ENCODE peak calls at places on chromosome 19, in four cellular contexts. Z is K562, N is GM12878, M is H1. L is an unnamed sample.

GRCh38 chr19:41641879-41642485 is 15.1 kb upstream of the CEACAM4 start:
- DNase-seq in Z (peak; percentile 76), N (peak; percentile 4), M (peak; percentile 75), L (peak; percentile 78)

GRCh38 chr19:18785179-18786124 is 5.7 kb downstream of the COMP start:
- DNase-seq in Z (peak; percentile 100), N (no peak), M (peak; percentile 98), L (peak; percentile 100)

GRCh38 chr19:35224681-35225604 is 3.6 kb downstream of the FAM187B start:
- DNase-seq in Z (peak; percentile 95), N (no peak), M (peak; percentile 72), L (no peak)

GRCh38 chr19:37963190-37963947 is 56.4 kb downstream of the SIPA1L3 start:
- DNase-seq in Z (no peak), N (no peak), M (no peak), L (no peak)

GRCh38 chr19:55426042-55426441 is 17.1 kb downstream of the SHISA7 start:
- DNase-seq in Z (no peak), N (no peak), M (no peak), L (no peak)

GRCh38 chr19:6838062-6838655 is 49.2 kb upstream of the ADGRE1 start:
- DNase-seq in Z (no peak), N (no peak), M (no peak), L (no peak)

GRCh38 chr19:15201374-15202023 is 704 bp upstream of the NOTCH3 start:
- DNase-seq in Z (no peak), N (no peak), M (no peak), L (no peak)

GRCh38 chr19:32615569-32615968 is 34.6 kb downstream of the PDCD5 start:
- DNase-seq in Z (no peak), N (no peak), M (no peak), L (no peak)

GRCh38 chr19:46413262-46414031 is at the start of gene CCDC8:
- DNase-seq in Z (peak; percentile 93), N (no peak), M (peak; percentile 91), L (no peak)

GRCh38 chr19:48717059-48717395 is 2.5 kb downstream of the MAMSTR start:
- DNase-seq in Z (no peak), N (no peak), M (no peak), L (no peak)

GRCh38 chr19:37992761-37993160 is 85.8 kb downstream of the SIPA1L3 start:
- DNase-seq in Z (no peak), N (no peak), M (no peak), L (no peak)

GRCh38 chr19:3046621-3047306 is 15.5 kb downstream of the TLE5 start:
- DNase-seq in Z (peak; percentile 83), N (no peak), M (peak; percentile 70), L (peak; percentile 77)

GRCh38 chr19:34393629-34394028 is 10.6 kb upstream of the PDCD2L start:
- DNase-seq in Z (no peak), N (no peak), M (no peak), L (no peak)

GRCh38 chr19:48745208-48745995 is 1.3 kb downstream of the IZUMO1 start:
- DNase-seq in Z (peak; percentile 63), N (no peak), M (peak; percentile 72), L (peak; percentile 78)

DNA sequence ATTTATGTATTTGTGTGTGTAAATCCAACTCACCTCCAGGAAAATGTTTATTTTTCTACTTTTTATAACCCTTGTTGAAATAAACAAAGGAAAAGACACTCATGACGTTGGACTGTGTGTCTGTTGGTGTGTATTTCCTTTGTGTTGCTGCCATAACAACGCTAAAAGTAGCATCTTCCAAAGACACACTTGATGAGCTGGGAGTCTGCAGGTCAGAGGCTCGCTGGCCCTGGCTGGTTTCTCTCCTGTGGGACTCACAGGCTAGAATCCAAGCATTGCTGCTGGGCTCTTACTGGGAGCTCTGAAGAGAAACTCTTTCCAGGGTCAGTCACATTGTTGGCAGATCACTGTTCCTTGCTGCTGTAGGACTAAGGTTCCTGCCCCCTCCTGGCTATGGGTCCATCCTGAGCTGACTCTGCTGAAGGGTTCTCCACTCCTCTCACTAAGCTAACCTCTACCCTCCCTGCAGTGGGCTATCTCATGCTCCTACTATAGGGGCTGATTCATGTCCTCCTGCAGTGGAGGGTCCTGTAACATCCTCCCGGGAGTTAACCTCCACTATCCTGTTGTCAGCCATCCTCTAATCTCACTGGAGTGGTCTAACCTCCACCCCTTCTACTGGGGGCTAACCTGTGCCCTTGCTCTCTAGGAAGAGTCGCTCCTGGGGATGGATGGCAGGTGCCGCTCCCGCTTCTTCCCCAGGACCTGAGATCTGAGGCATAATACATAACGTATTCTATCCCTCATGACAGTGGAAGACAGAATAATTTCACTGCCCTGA is 2.1 kb downstream of the IFNL2 start:
- DNase-seq in Z (no peak), N (no peak), M (no peak), L (no peak)
- TF ChIP-seq NRF1 in Z (no peak), N (no peak), M (no peak), L (no peak)

GRCh38 chr19:53311897-53312296 is 21.7 kb upstream of the ZNF845 start:
- DNase-seq in Z (no peak), N (no peak), M (no peak), L (no peak)

GRCh38 chr19:53311044-53311443 is 22.5 kb upstream of the ZNF845 start:
- DNase-seq in Z (no peak), N (no peak), M (no peak), L (no peak)

GRCh38 chr19:53308339-53308811 is 25.2 kb upstream of the ZNF845 start:
- DNase-seq in Z (peak; percentile 49), N (no peak), M (peak; percentile 94), L (peak; percentile 85)
- TF ChIP-seq NRF1 in Z (no peak), N (no peak), M (no peak), L (no peak)

DNA sequence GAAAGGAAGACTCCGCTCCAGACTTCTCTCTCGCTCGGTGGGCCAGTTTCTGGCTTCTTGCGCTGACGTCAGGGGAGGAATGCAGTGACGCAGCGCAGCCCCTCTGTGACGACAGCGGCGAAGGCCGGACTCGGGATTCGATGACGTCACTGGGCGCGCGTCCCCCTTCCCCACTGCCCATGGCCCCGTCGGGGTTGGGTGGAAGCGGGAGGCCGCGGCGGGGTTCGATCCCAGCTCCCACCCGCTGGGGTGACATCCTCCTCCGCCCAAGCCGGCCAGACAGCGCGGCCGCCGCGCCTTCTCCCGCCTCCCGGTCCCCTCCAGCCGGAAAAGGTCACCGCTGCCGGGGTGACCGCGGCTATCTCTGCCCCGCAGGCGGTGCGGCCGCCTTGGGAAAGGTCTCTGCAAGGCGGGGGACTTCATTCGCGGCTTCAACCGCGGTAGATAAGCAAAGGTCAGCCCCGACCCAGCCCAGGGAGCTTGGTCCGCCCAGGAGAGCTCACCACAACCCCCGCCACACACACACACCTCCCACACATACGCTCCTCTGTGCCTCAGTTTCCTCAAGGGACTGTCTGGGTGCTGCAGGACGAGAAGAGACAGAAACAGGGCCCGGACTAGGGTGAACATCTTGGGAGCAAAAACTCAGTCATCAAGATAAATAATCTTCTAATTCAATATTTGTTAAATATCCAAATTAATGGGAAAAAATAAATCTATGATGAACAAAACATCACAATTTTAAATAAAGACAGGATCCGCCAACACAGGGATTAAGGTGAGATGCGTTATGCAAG is 844 bp upstream of the RFX1 start:
- DNase-seq in Z (peak; percentile 80), N (no peak), M (peak; percentile 98), L (peak; percentile 93)
- TF ChIP-seq NRF1 in Z (no peak), N (no peak), M (no peak), L (no peak)

GRCh38 chr19:764301-764700 is 13.4 kb downstream of the MISP start:
- DNase-seq in Z (no peak), N (no peak), M (no peak), L (no peak)

GRCh38 chr19:763181-763580 is 12.3 kb downstream of the MISP start:
- DNase-seq in Z (no peak), N (no peak), M (no peak), L (no peak)

GRCh38 chr19:768424-768823 is 17.5 kb downstream of the MISP start:
- DNase-seq in Z (no peak), N (no peak), M (no peak), L (no peak)

GRCh38 chr19:765179-765738 is 14.3 kb downstream of the MISP start:
- DNase-seq in Z (no peak), N (no peak), M (no peak), L (no peak)

GRCh38 chr19:763869-764268 is 13.0 kb downstream of the MISP start:
- DNase-seq in Z (no peak), N (no peak), M (no peak), L (no peak)
- TF ChIP-seq NRF1 in Z (no peak), N (no peak), M (no peak), L (no peak)

DNA sequence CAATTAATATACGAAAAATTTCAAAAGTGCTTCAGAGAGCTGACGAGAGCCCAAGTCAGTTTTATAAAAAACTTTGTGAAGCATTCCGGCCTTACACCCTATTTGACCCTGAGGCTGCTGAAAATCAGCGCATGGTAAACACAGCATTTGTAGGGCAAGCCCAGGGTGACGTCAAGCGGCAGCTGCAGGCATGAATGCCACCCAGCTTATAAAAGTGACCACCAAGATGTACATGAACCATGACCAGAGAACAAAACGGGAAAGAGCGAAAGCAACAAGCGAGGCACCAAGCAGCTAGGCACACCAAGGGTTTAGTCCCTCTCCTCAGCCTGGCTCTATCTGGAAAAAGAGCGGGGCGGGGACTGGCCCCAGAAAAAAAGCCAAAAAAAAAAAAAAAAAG is 6.0 kb downstream of the SIGLEC11 start:
- DNase-seq in Z (no peak), N (no peak), M (no peak), L (no peak)
- TF ChIP-seq NRF1 in Z (no peak), N (no peak), M (no peak), L (no peak)

DNA sequence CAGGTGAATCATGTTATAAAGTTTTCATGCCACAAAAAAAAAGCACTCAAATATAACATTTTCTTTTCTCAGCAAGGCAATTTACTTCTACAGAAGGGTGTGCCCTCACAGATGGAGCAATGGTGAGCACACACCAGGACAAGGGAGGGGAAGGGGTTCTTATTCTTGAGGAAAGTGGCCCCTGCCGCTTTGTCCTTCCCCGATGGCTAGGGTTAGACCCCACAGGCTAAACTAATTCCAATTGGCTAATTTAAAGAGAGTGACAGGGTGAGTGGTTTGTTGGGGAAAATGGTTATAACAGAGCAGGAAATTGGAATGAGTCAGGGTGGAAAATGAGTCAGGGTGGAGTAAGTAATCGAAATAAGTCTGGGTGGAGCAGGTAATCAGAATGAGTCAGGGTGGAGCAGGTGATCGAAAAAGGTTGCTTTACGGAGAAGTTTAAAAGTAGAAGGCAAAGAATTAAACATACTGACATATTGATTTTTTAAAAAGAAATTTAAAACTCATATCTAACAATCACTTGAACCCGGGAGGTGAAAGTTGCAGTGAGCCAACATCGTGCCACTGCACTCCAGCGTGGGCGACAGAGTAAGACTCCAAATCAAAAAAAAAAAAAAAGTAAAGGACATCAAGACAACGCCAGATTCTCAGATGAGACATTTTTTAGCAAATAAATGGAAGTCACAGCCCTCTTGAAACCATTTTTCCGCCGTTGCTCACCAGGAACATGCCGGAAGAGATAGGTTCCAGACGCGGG is 810 bp downstream of the ZNF562 start:
- DNase-seq in Z (no peak), N (peak; percentile 1), M (no peak), L (no peak)
- TF ChIP-seq NRF1 in Z (no peak), N (no peak), M (no peak), L (no peak)

GRCh38 chr19:45005787-45006186 is 4.5 kb downstream of the RELB start:
- DNase-seq in Z (no peak), N (no peak), M (no peak), L (no peak)
- TF ChIP-seq NRF1 in Z (no peak), N (no peak), M (no peak), L (no peak)

DNA sequence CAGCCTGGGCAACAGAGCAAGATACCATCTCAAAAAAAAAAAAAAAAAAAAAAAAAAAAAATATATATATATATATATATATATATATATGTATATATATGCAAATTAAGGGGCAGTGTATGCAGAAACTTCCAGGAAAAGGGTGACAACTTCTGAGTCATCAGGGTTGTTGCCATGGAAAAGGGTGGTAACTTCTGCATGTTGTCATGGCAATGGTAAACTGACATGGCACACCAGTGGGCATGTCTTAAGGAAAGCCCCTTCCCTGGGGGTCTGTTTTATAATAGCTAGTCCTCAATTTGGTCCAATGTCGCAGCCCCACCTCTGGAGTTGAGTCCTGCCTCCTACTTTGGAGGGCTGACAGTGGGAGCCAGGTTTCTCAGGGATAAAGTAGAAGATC is 7.4 kb upstream of the FCHO1 start:
- DNase-seq in Z (no peak), N (no peak), M (no peak), L (no peak)
- TF ChIP-seq NRF1 in Z (no peak), N (no peak), M (no peak), L (no peak)